ENCODE peak calls at places on chromosomes 7 and 10, in four cellular contexts. One of them, this sample, is unnamed.

GRCh38 chr10:5563991-5564536 is 39.3 kb downstream of the CALML3 start:
- DNase-seq in immature natural killer cell: peak
- DNase-seq in left colon: peak
- DNase-seq in effector CD4-positive, alpha-beta T cell: peak
- DNase-seq in this sample: no peak

GRCh38 chr7:73451780-73452398 is 18.3 kb downstream of the FZD9 start:
- DNase-seq in immature natural killer cell: peak
- DNase-seq in left colon: no peak
- DNase-seq in effector CD4-positive, alpha-beta T cell: no peak
- DNase-seq in this sample: peak

GRCh38 chr10:68553599-68553998 is 6.5 kb upstream of the TET1 start:
- DNase-seq in immature natural killer cell: no peak
- DNase-seq in left colon: no peak
- DNase-seq in effector CD4-positive, alpha-beta T cell: no peak
- DNase-seq in this sample: no peak

GRCh38 chr7:140349172-140349771 is 49.1 kb downstream of the SLC37A3 start:
- DNase-seq in immature natural killer cell: no peak
- DNase-seq in left colon: no peak
- DNase-seq in effector CD4-positive, alpha-beta T cell: no peak
- DNase-seq in this sample: no peak

GRCh38 chr10:29585488-29585976 is 49.2 kb downstream of the SVIL start:
- DNase-seq in immature natural killer cell: no peak
- DNase-seq in left colon: no peak
- DNase-seq in effector CD4-positive, alpha-beta T cell: no peak
- DNase-seq in this sample: no peak

GRCh38 chr10:76302491-76302890 is 871.1 kb downstream of the LRMDA start:
- DNase-seq in immature natural killer cell: no peak
- DNase-seq in left colon: no peak
- DNase-seq in effector CD4-positive, alpha-beta T cell: no peak
- DNase-seq in this sample: no peak

GRCh38 chr7:70239930-70240329 is 641.7 kb downstream of the AUTS2 start:
- DNase-seq in immature natural killer cell: no peak
- DNase-seq in left colon: no peak
- DNase-seq in effector CD4-positive, alpha-beta T cell: no peak
- DNase-seq in this sample: no peak

GRCh38 chr10:99339077-99339476 is 9.9 kb downstream of the CNNM1 start:
- DNase-seq in immature natural killer cell: no peak
- DNase-seq in left colon: no peak
- DNase-seq in effector CD4-positive, alpha-beta T cell: no peak
- DNase-seq in this sample: no peak

GRCh38 chr7:78129865-78130264 is 331.3 kb downstream of the PHTF2 start:
- DNase-seq in immature natural killer cell: no peak
- DNase-seq in left colon: no peak
- DNase-seq in effector CD4-positive, alpha-beta T cell: no peak
- DNase-seq in this sample: no peak

GRCh38 chr10:44998146-44998631 is 2.5 kb upstream of the ZNF22 start:
- DNase-seq in immature natural killer cell: no peak
- DNase-seq in left colon: no peak
- DNase-seq in effector CD4-positive, alpha-beta T cell: no peak
- DNase-seq in this sample: no peak

GRCh38 chr7:70698219-70698832 is 433.6 kb upstream of the GALNT17 start:
- DNase-seq in immature natural killer cell: peak
- DNase-seq in left colon: no peak
- DNase-seq in effector CD4-positive, alpha-beta T cell: no peak
- DNase-seq in this sample: peak

GRCh38 chr7:77453531-77453930 is 37.4 kb upstream of the GSAP start:
- DNase-seq in immature natural killer cell: no peak
- DNase-seq in left colon: no peak
- DNase-seq in effector CD4-positive, alpha-beta T cell: no peak
- DNase-seq in this sample: no peak

GRCh38 chr7:45342236-45342635 is 184.6 kb downstream of the RAMP3 start:
- DNase-seq in immature natural killer cell: no peak
- DNase-seq in left colon: no peak
- DNase-seq in effector CD4-positive, alpha-beta T cell: no peak
- DNase-seq in this sample: no peak

GRCh38 chr7:45891462-45892402 is 3.4 kb downstream of the IGFBP1 start:
- DNase-seq in immature natural killer cell: no peak
- DNase-seq in left colon: no peak
- DNase-seq in effector CD4-positive, alpha-beta T cell: no peak
- DNase-seq in this sample: no peak

GRCh38 chr7:34041716-34042115 is 136.4 kb downstream of the BMPER start:
- DNase-seq in immature natural killer cell: no peak
- DNase-seq in left colon: no peak
- DNase-seq in effector CD4-positive, alpha-beta T cell: no peak
- DNase-seq in this sample: no peak

GRCh38 chr7:102106625-102107024 is 180.0 kb upstream of the SH2B2 start:
- DNase-seq in immature natural killer cell: no peak
- DNase-seq in left colon: no peak
- DNase-seq in effector CD4-positive, alpha-beta T cell: no peak
- DNase-seq in this sample: no peak

GRCh38 chr10:9911488-9911887 is 1106.2 kb upstream of the CELF2 start:
- DNase-seq in immature natural killer cell: no peak
- DNase-seq in left colon: no peak
- DNase-seq in effector CD4-positive, alpha-beta T cell: no peak
- DNase-seq in this sample: no peak

GRCh38 chr10:22824984-22825383 is 102.9 kb upstream of the ARMC3 start:
- DNase-seq in immature natural killer cell: no peak
- DNase-seq in left colon: no peak
- DNase-seq in effector CD4-positive, alpha-beta T cell: no peak
- DNase-seq in this sample: no peak

GRCh38 chr7:116924741-116925140 is 28.6 kb upstream of the ST7 start:
- DNase-seq in immature natural killer cell: no peak
- DNase-seq in left colon: no peak
- DNase-seq in effector CD4-positive, alpha-beta T cell: no peak
- DNase-seq in this sample: no peak